ENCODE peak calls at places on chromosomes 7 and 10, in four cellular contexts. W is cardiac muscle cell, L is fibroblast of lung, C is tibial nerve. I is an unnamed sample.

GRCh38 chr7:114439581-114439980 is 25.0 kb downstream of the FOXP2 start:
- DNase-seq in C (no peak), L (no peak), W (peak), I (no peak)

GRCh38 chr7:120740348-120740747 is 117.6 kb downstream of the TSPAN12 start:
- DNase-seq in C (no peak), L (peak), W (no peak), I (peak)

GRCh38 chr10:93068411-93069244 is 5.1 kb upstream of the CYP26A1 start:
- DNase-seq in W (peak), L (peak), C (no peak), I (no peak)

GRCh38 chr7:3404490-3404889 is 103.4 kb downstream of the SDK1 start:
- DNase-seq in L (peak), W (no peak), C (no peak), I (peak)

GRCh38 chr10:23088609-23089008 is 6.8 kb upstream of the MSRB2 start:
- DNase-seq in L (no peak), C (no peak), W (no peak), I (no peak)

GRCh38 chr7:137091396-137091795 is 222.9 kb downstream of the CHRM2 start:
- DNase-seq in L (peak), W (peak), C (no peak), I (peak)

GRCh38 chr7:5423272-5423843 is at the start of gene TNRC18:
- DNase-seq in L (no peak), W (peak), C (peak), I (no peak)

GRCh38 chr7:19116121-19117080 is 1.0 kb downstream of the TWIST1 start:
- DNase-seq in L (peak), C (peak), W (peak), I (peak)

GRCh38 chr10:111128331-111129167 is 51.7 kb downstream of the ADRA2A start:
- DNase-seq in W (no peak), C (no peak), L (peak), I (peak)

GRCh38 chr10:87559392-87559791 is 54.7 kb downstream of the MINPP1 start:
- DNase-seq in W (no peak), C (no peak), L (no peak), I (no peak)

GRCh38 chr7:17870406-17870805 is 69.9 kb downstream of the SNX13 start:
- DNase-seq in W (no peak), C (no peak), L (no peak), I (no peak)

GRCh38 chr7:131957338-131958025 is 401.1 kb upstream of the PODXL start:
- DNase-seq in L (peak), W (no peak), C (no peak), I (no peak)

GRCh38 chr10:123536176-123536845 is 129.8 kb upstream of the GPR26 start:
- DNase-seq in C (no peak), W (no peak), L (no peak), I (no peak)

GRCh38 chr7:18866359-18867036 is 250.9 kb downstream of the TWIST1 start:
- DNase-seq in C (peak), W (no peak), L (peak), I (peak)

DNA sequence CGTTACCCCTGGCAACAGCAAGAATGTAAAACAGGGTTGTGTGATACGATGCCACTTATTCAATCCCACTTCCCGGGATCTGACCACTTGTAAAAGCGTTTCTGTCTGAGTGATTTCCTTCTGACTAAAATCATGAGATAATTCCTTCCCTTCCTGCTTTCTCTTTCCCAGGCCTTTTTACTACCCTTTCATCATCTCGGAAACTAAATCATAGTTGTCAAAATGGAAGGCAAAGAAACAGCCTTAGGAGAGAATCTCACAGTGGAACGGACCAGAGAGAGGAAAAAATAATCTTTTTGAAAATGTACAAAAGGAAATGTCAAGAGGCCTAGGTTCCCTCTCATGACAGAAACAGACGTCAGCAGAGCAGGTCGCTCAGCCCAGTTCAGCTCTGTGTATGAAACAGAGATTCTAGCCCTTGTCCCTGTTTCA is 29.7 kb downstream of the DIP2C start:
- DNase-seq in L (peak), W (no peak), C (no peak), I (peak)
- H3K27ac ChIP-seq in L (peak), W (peak), C (peak), I (peak)

GRCh38 chr7:82506702-82507101 is 63.1 kb upstream of the CACNA2D1 start:
- DNase-seq in W (no peak), L (peak), C (no peak), I (peak)

GRCh38 chr7:82506208-82506607 is 62.6 kb upstream of the CACNA2D1 start:
- DNase-seq in L (no peak), C (no peak), W (peak), I (peak)

GRCh38 chr7:82511542-82511941 is 68.0 kb upstream of the CACNA2D1 start:
- DNase-seq in W (no peak), L (no peak), C (no peak), I (no peak)

GRCh38 chr7:82507976-82508677 is 64.5 kb upstream of the CACNA2D1 start:
- DNase-seq in L (no peak), W (no peak), C (no peak), I (no peak)

DNA sequence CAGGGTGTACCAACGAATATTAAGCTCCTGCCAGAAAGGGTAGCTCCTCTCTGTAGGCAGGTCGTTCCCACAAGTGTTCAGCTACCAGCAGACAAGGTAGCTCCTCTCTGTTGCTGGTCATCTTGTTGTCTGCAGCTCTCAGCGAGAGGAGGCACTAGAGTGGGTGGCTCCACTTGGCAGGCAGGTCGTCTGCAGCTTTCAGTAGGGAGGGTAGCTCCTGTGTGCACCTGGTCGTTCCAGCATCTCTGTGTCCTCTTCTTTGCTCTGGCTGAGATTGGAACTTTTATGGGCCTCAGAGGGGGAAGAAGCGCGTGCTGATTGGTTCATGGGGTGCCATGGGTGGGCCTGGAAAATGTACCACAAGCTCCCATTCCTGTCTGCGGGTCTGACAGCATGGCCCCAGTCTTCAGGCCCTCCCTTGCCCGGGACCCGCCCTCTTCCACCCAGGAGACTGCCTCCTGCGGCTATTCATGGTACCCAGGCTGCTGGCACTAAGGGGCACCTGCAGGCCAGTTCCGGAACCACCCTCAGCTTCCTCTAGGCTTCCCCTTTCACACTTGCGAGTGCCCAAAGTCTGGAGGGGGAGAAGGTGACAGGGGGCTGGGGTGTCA is 63.9 kb upstream of the CACNA2D1 start:
- DNase-seq in W (no peak), L (no peak), C (no peak), I (no peak)
- H3K4me3 ChIP-seq in W (no peak), L (no peak), C (no peak), I (no peak)

GRCh38 chr10:114664127-114664526 is 6.1 kb upstream of the ABLIM1 start:
- DNase-seq in C (no peak), L (no peak), W (no peak), I (no peak)
- H3K27ac ChIP-seq in C (no peak), L (no peak), W (peak), I (no peak)

DNA sequence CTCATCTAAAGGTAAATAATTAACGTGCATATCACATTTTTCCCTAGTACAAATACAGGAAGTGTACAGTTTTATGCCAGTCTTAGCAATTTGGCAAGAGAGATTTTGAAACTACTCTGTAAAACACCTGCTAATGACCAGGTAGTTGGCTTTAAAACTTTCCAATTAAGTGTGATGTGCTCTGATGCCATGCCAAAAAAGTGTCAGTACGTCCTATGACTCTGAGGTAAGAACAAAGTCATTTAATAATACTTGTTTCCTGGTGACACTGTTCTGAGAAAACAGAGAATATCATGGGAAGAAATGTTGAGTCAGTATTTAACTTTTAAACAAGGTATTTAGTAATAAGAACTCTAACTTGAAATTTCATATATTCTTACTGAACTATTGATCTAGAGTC is 9.6 kb downstream of the PDZD8 start:
- DNase-seq in C (no peak), W (no peak), L (no peak), I (no peak)
- H3K4me3 ChIP-seq in C (no peak), W (no peak), L (no peak), I (no peak)